ENCODE peak calls at places on chromosomes 7 and 10, in six cellular contexts. One of them, this sample, is unnamed.

GRCh38 chr7:132979524-132979923 is 102.4 kb downstream of the CHCHD3 start:
- DNase-seq in substantia nigra: no peak
- DNase-seq in fibroblast of lung: no peak
- DNase-seq in CD8-positive, alpha-beta memory T cell: no peak
- DNase-seq in A549: no peak
- DNase-seq in prostate gland: no peak
- DNase-seq in this sample: no peak

GRCh38 chr10:6721480-6721879 is 141.4 kb upstream of the PRKCQ start:
- DNase-seq in A549: peak
- DNase-seq in prostate gland: no peak
- DNase-seq in fibroblast of lung: peak
- DNase-seq in CD8-positive, alpha-beta memory T cell: no peak
- DNase-seq in substantia nigra: no peak
- DNase-seq in this sample: no peak

GRCh38 chr7:68929712-68930395 is 668.4 kb upstream of the AUTS2 start:
- DNase-seq in prostate gland: no peak
- DNase-seq in CD8-positive, alpha-beta memory T cell: no peak
- DNase-seq in fibroblast of lung: peak
- DNase-seq in substantia nigra: no peak
- DNase-seq in A549: peak
- DNase-seq in this sample: no peak

GRCh38 chr10:131855396-131855762 is 45.4 kb upstream of the PPP2R2D start:
- DNase-seq in substantia nigra: no peak
- DNase-seq in A549: no peak
- DNase-seq in prostate gland: no peak
- DNase-seq in fibroblast of lung: no peak
- DNase-seq in CD8-positive, alpha-beta memory T cell: no peak
- DNase-seq in this sample: no peak

GRCh38 chr7:4416436-4417092 is 265.5 kb upstream of the FOXK1 start:
- DNase-seq in CD8-positive, alpha-beta memory T cell: no peak
- DNase-seq in fibroblast of lung: peak
- DNase-seq in substantia nigra: no peak
- DNase-seq in prostate gland: peak
- DNase-seq in A549: peak
- DNase-seq in this sample: peak

GRCh38 chr7:38699481-38699880 is 68.3 kb upstream of the AMPH start:
- DNase-seq in A549: no peak
- DNase-seq in CD8-positive, alpha-beta memory T cell: no peak
- DNase-seq in fibroblast of lung: peak
- DNase-seq in substantia nigra: no peak
- DNase-seq in prostate gland: no peak
- DNase-seq in this sample: no peak

GRCh38 chr7:96297873-96298272 is 24.0 kb downstream of the SLC25A13 start:
- DNase-seq in substantia nigra: peak
- DNase-seq in fibroblast of lung: no peak
- DNase-seq in A549: no peak
- DNase-seq in CD8-positive, alpha-beta memory T cell: no peak
- DNase-seq in prostate gland: no peak
- DNase-seq in this sample: peak

GRCh38 chr7:476736-477360 is 42.8 kb downstream of the PDGFA start:
- DNase-seq in substantia nigra: no peak
- DNase-seq in CD8-positive, alpha-beta memory T cell: no peak
- DNase-seq in prostate gland: no peak
- DNase-seq in A549: no peak
- DNase-seq in fibroblast of lung: no peak
- DNase-seq in this sample: no peak

GRCh38 chr10:73999703-74000102 is 1.8 kb downstream of the VCL start:
- DNase-seq in prostate gland: peak
- DNase-seq in A549: no peak
- DNase-seq in fibroblast of lung: peak
- DNase-seq in CD8-positive, alpha-beta memory T cell: no peak
- DNase-seq in substantia nigra: no peak
- DNase-seq in this sample: no peak

GRCh38 chr7:55556492-55556891 is 15.8 kb downstream of the VOPP1 start:
- DNase-seq in fibroblast of lung: no peak
- DNase-seq in substantia nigra: no peak
- DNase-seq in CD8-positive, alpha-beta memory T cell: no peak
- DNase-seq in A549: no peak
- DNase-seq in prostate gland: no peak
- DNase-seq in this sample: no peak

GRCh38 chr7:158606671-158607424 is 19.2 kb upstream of the PTPRN2 start:
- DNase-seq in fibroblast of lung: no peak
- DNase-seq in substantia nigra: no peak
- DNase-seq in prostate gland: no peak
- DNase-seq in CD8-positive, alpha-beta memory T cell: no peak
- DNase-seq in A549: no peak
- DNase-seq in this sample: no peak

GRCh38 chr7:71633571-71634008 is 501.6 kb downstream of the GALNT17 start:
- DNase-seq in CD8-positive, alpha-beta memory T cell: no peak
- DNase-seq in prostate gland: no peak
- DNase-seq in A549: peak
- DNase-seq in substantia nigra: no peak
- DNase-seq in fibroblast of lung: peak
- DNase-seq in this sample: no peak

GRCh38 chr7:100781255-100781654 is 46.1 kb downstream of the EPHB4 start:
- DNase-seq in fibroblast of lung: no peak
- DNase-seq in prostate gland: no peak
- DNase-seq in CD8-positive, alpha-beta memory T cell: no peak
- DNase-seq in A549: no peak
- DNase-seq in substantia nigra: no peak
- DNase-seq in this sample: no peak

GRCh38 chr10:18238875-18239485 is 98.8 kb downstream of the CACNB2 start:
- DNase-seq in substantia nigra: no peak
- DNase-seq in CD8-positive, alpha-beta memory T cell: no peak
- DNase-seq in fibroblast of lung: peak
- DNase-seq in A549: peak
- DNase-seq in prostate gland: no peak
- DNase-seq in this sample: no peak

GRCh38 chr10:43971306-43971705 is 322.6 kb upstream of the ZNF32 start:
- DNase-seq in A549: no peak
- DNase-seq in prostate gland: no peak
- DNase-seq in CD8-positive, alpha-beta memory T cell: no peak
- DNase-seq in substantia nigra: no peak
- DNase-seq in fibroblast of lung: no peak
- DNase-seq in this sample: no peak

GRCh38 chr7:55363386-55364170 is 1.6 kb upstream of the LANCL2 start:
- DNase-seq in CD8-positive, alpha-beta memory T cell: no peak
- DNase-seq in substantia nigra: no peak
- DNase-seq in A549: no peak
- DNase-seq in prostate gland: no peak
- DNase-seq in fibroblast of lung: no peak
- DNase-seq in this sample: no peak

GRCh38 chr10:97580421-97581367 is 3.5 kb upstream of the HOGA1 start:
- DNase-seq in substantia nigra: no peak
- DNase-seq in A549: no peak
- DNase-seq in fibroblast of lung: no peak
- DNase-seq in prostate gland: no peak
- DNase-seq in CD8-positive, alpha-beta memory T cell: no peak
- DNase-seq in this sample: no peak

GRCh38 chr7:155731375-155731774 is 80.9 kb downstream of the SHH start:
- DNase-seq in fibroblast of lung: peak
- DNase-seq in prostate gland: no peak
- DNase-seq in A549: peak
- DNase-seq in substantia nigra: no peak
- DNase-seq in CD8-positive, alpha-beta memory T cell: no peak
- DNase-seq in this sample: no peak

GRCh38 chr7:147981072-147981813 is 609.3 kb upstream of the C7orf33 start:
- DNase-seq in prostate gland: no peak
- DNase-seq in A549: no peak
- DNase-seq in substantia nigra: no peak
- DNase-seq in CD8-positive, alpha-beta memory T cell: no peak
- DNase-seq in fibroblast of lung: no peak
- DNase-seq in this sample: no peak

GRCh38 chr7:124720195-124720594 is 45.4 kb downstream of the GPR37 start:
- DNase-seq in substantia nigra: no peak
- DNase-seq in CD8-positive, alpha-beta memory T cell: no peak
- DNase-seq in fibroblast of lung: peak
- DNase-seq in prostate gland: no peak
- DNase-seq in A549: peak
- DNase-seq in this sample: no peak

GRCh38 chr7:88358534-88358838 is 51.8 kb upstream of the STEAP4 start:
- DNase-seq in substantia nigra: no peak
- DNase-seq in prostate gland: no peak
- DNase-seq in A549: no peak
- DNase-seq in CD8-positive, alpha-beta memory T cell: no peak
- DNase-seq in fibroblast of lung: no peak
- DNase-seq in this sample: no peak

GRCh38 chr10:3408603-3409365 is 236.2 kb upstream of the PITRM1 start:
- DNase-seq in CD8-positive, alpha-beta memory T cell: no peak
- DNase-seq in fibroblast of lung: no peak
- DNase-seq in prostate gland: no peak
- DNase-seq in A549: no peak
- DNase-seq in substantia nigra: no peak
- DNase-seq in this sample: no peak

GRCh38 chr7:46147871-46148270 is 226.8 kb upstream of the IGFBP3 start:
- DNase-seq in substantia nigra: no peak
- DNase-seq in prostate gland: no peak
- DNase-seq in fibroblast of lung: peak
- DNase-seq in A549: no peak
- DNase-seq in CD8-positive, alpha-beta memory T cell: no peak
- DNase-seq in this sample: no peak

GRCh38 chr7:46139079-46139478 is 218.0 kb upstream of the IGFBP3 start:
- DNase-seq in fibroblast of lung: peak
- DNase-seq in CD8-positive, alpha-beta memory T cell: no peak
- DNase-seq in prostate gland: no peak
- DNase-seq in A549: peak
- DNase-seq in substantia nigra: no peak
- DNase-seq in this sample: no peak

GRCh38 chr7:46146454-46147255 is 225.6 kb upstream of the IGFBP3 start:
- DNase-seq in substantia nigra: no peak
- DNase-seq in A549: peak
- DNase-seq in prostate gland: no peak
- DNase-seq in CD8-positive, alpha-beta memory T cell: no peak
- DNase-seq in fibroblast of lung: peak
- DNase-seq in this sample: no peak

GRCh38 chr7:46145412-46145811 is 224.3 kb upstream of the IGFBP3 start:
- DNase-seq in fibroblast of lung: peak
- DNase-seq in substantia nigra: no peak
- DNase-seq in CD8-positive, alpha-beta memory T cell: no peak
- DNase-seq in prostate gland: no peak
- DNase-seq in A549: peak
- DNase-seq in this sample: no peak

GRCh38 chr7:46143949-46144917 is 223.2 kb upstream of the IGFBP3 start:
- DNase-seq in fibroblast of lung: no peak
- DNase-seq in A549: no peak
- DNase-seq in substantia nigra: no peak
- DNase-seq in CD8-positive, alpha-beta memory T cell: no peak
- DNase-seq in prostate gland: no peak
- DNase-seq in this sample: no peak
- H3K27ac ChIP-seq in fibroblast of lung: no peak
- H3K27ac ChIP-seq in A549: peak
- H3K27ac ChIP-seq in substantia nigra: no peak
- H3K27ac ChIP-seq in CD8-positive, alpha-beta memory T cell: no peak
- H3K27ac ChIP-seq in prostate gland: no peak
- H3K27ac ChIP-seq in this sample: no peak

GRCh38 chr10:113151178-113151577 is 201.1 kb downstream of the TCF7L2 start:
- DNase-seq in substantia nigra: peak
- DNase-seq in fibroblast of lung: no peak
- DNase-seq in prostate gland: no peak
- DNase-seq in A549: no peak
- DNase-seq in CD8-positive, alpha-beta memory T cell: no peak
- DNase-seq in this sample: peak
- H3K27ac ChIP-seq in substantia nigra: no peak
- H3K27ac ChIP-seq in fibroblast of lung: no peak
- H3K27ac ChIP-seq in prostate gland: no peak
- H3K27ac ChIP-seq in A549: no peak
- H3K27ac ChIP-seq in CD8-positive, alpha-beta memory T cell: no peak
- H3K27ac ChIP-seq in this sample: peak

DNA sequence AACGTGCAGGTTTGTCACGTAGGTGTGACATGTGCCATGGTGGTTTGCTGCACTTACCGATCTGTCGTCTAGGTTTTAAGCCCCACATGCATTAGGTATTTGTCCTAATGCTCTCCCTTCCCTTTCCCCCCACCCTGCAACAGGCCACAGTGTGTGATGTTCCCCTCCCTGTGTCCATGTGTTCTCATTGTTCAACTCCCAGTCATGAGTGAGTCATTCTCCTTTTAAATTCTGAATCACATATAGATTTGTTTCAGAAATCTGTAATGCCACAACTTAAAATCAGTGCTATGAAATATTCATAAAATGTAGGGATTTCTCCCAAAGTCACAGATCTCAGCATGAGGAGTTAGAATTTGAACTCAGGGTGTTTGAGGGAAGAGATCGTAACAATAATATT is 552.5 kb upstream of the MBL2 start:
- DNase-seq in prostate gland: no peak
- DNase-seq in A549: no peak
- DNase-seq in CD8-positive, alpha-beta memory T cell: no peak
- DNase-seq in fibroblast of lung: peak
- DNase-seq in substantia nigra: no peak
- DNase-seq in this sample: no peak
- H3K27ac ChIP-seq in prostate gland: no peak
- H3K27ac ChIP-seq in A549: no peak
- H3K27ac ChIP-seq in CD8-positive, alpha-beta memory T cell: no peak
- H3K27ac ChIP-seq in fibroblast of lung: no peak
- H3K27ac ChIP-seq in substantia nigra: no peak
- H3K27ac ChIP-seq in this sample: no peak

GRCh38 chr7:87317691-87318245 is 27.7 kb upstream of the CROT start:
- DNase-seq in prostate gland: peak
- DNase-seq in CD8-positive, alpha-beta memory T cell: no peak
- DNase-seq in fibroblast of lung: no peak
- DNase-seq in A549: no peak
- DNase-seq in substantia nigra: no peak
- DNase-seq in this sample: no peak
- H3K27ac ChIP-seq in prostate gland: peak
- H3K27ac ChIP-seq in CD8-positive, alpha-beta memory T cell: no peak
- H3K27ac ChIP-seq in fibroblast of lung: peak
- H3K27ac ChIP-seq in A549: peak
- H3K27ac ChIP-seq in substantia nigra: no peak
- H3K27ac ChIP-seq in this sample: no peak